ENCODE peak calls at places on chromosomes 2 and 18, in ten cellular contexts. R is CD4-positive, alpha-beta T cell; H is H7; J is brain pericyte; A is cardiac fibroblast; V is T-helper 17 cell; Z is T-helper 9 cell; P is neuronal stem cell; I is T-cell; L is foreskin fibroblast. K is an unnamed sample.

GRCh38 chr2:64792995-64793639 is 139.4 kb upstream of the SERTAD2 start:
- DNase-seq in R (no peak), H (no peak), J (peak), A (no peak), V (no peak), Z (no peak), P (no peak), I (no peak), L (peak), K (no peak)

GRCh38 chr2:44550571-44550970 is 188.8 kb downstream of the CAMKMT start:
- DNase-seq in R (no peak), H (no peak), J (no peak), A (no peak), V (no peak), Z (no peak), P (no peak), I (no peak), L (peak), K (no peak)

GRCh38 chr18:61669320-61669719 is 223.5 kb downstream of the RNF152 start:
- DNase-seq in R (no peak), H (no peak), J (no peak), A (no peak), V (no peak), Z (no peak), P (no peak), I (no peak), L (peak), K (peak)

GRCh38 chr18:74142251-74142650 is 5.4 kb downstream of the FBXO15 start:
- DNase-seq in R (no peak), H (no peak), J (no peak), A (no peak), V (no peak), Z (no peak), P (no peak), I (no peak), L (no peak), K (no peak)

GRCh38 chr2:239234151-239234825 is 166.5 kb downstream of the HDAC4 start:
- DNase-seq in R (no peak), H (no peak), J (no peak), A (no peak), V (no peak), Z (no peak), P (no peak), I (no peak), L (no peak), K (no peak)

GRCh38 chr2:68356599-68357239 is 8.4 kb upstream of the PLEK start:
- DNase-seq in R (no peak), H (no peak), J (no peak), A (no peak), V (no peak), Z (no peak), P (no peak), I (no peak), L (no peak), K (no peak)

GRCh38 chr2:95760839-95761525 is 169.2 kb downstream of the TRIM43 start:
- DNase-seq in R (no peak), H (peak), J (no peak), A (peak), V (no peak), Z (no peak), P (no peak), I (no peak), L (peak), K (peak)

GRCh38 chr18:36458306-36458705 is 160.8 kb downstream of the FHOD3 start:
- DNase-seq in R (no peak), H (no peak), J (no peak), A (no peak), V (no peak), Z (no peak), P (no peak), I (no peak), L (no peak), K (no peak)

GRCh38 chr2:199775297-199775696 is 75.7 kb downstream of the FTCDNL1 start:
- DNase-seq in R (no peak), H (no peak), J (no peak), A (no peak), V (no peak), Z (no peak), P (no peak), I (no peak), L (no peak), K (peak)

GRCh38 chr2:170212625-170213280 is 34.8 kb downstream of the MYO3B start:
- DNase-seq in R (no peak), H (no peak), J (no peak), A (no peak), V (no peak), Z (no peak), P (no peak), I (no peak), L (peak), K (no peak)

GRCh38 chr18:49756135-49756534 is 57.2 kb downstream of the ACAA2 start:
- DNase-seq in R (no peak), H (no peak), J (no peak), A (no peak), V (no peak), Z (no peak), P (no peak), I (no peak), L (no peak), K (no peak)

GRCh38 chr2:105864262-105864661 is 119.5 kb downstream of the NCK2 start:
- DNase-seq in R (no peak), H (no peak), J (no peak), A (no peak), V (no peak), Z (no peak), P (no peak), I (peak), L (no peak), K (no peak)

GRCh38 chr2:15562354-15563031 is 1.4 kb upstream of the NBAS start:
- DNase-seq in R (no peak), H (no peak), J (no peak), A (no peak), V (no peak), Z (no peak), P (no peak), I (no peak), L (no peak), K (no peak)

GRCh38 chr2:65453916-65454315 is 21.5 kb upstream of the SPRED2 start:
- DNase-seq in R (no peak), H (no peak), J (no peak), A (no peak), V (no peak), Z (no peak), P (no peak), I (no peak), L (peak), K (peak)

K was measured in AG08395.